ENCODE peak calls at places on chromosomes 11 and 22, in eight cellular contexts. N is heart left ventricle; S is PC-3; F is aorta; U is natural killer cell treated with Interleukin-12 subunit alpha and Interleukin-12 subunit beta and Interleukin-15 and Interleukin-18, amount 100 ng/mL, for 72 hours; X is stimulated activated naive CD8-positive, alpha-beta T cell treated with anti-CD3 and anti-CD28 coated beads, Interleukin-15, amount 100 ng/mL, for 72 hours; Q is upper lobe of right lung; B is gastroesophageal sphincter. V is an unnamed sample.

GRCh38 chr11:57316017-57316416 is 8.7 kb downstream of the TNKS1BP1 start:
- ATAC-seq in N (no peak), F (no peak), X (no peak), U (no peak), B (no peak), Q (no peak), S (no peak), V (no peak)

GRCh38 chr11:65797711-65798110 is 10.8 kb downstream of the OVOL1 start:
- ATAC-seq in N (no peak), S (no peak), U (no peak), X (no peak), Q (no peak), F (no peak), B (no peak), V (no peak)

GRCh38 chr11:46987183-46987582 is 50.6 kb downstream of the CSTPP1 start:
- ATAC-seq in B (no peak), Q (no peak), N (no peak), U (no peak), F (no peak), X (no peak), S (no peak), V (no peak)

GRCh38 chr11:85680897-85681296 is 5.1 kb downstream of the CCDC89 start:
- ATAC-seq in Q (no peak), X (peak; percentile 45), B (no peak), N (no peak), U (peak; percentile 79), S (no peak), F (no peak), V (no peak)

GRCh38 chr11:64774144-64774543 is 4.2 kb downstream of the SF1 start:
- ATAC-seq in N (no peak), Q (no peak), S (no peak), U (no peak), F (no peak), B (no peak), X (no peak), V (no peak)

GRCh38 chr22:36017661-36018091 is 10.9 kb downstream of the RBFOX2 start:
- ATAC-seq in U (no peak), X (no peak), Q (no peak), S (no peak), F (no peak), B (no peak), N (no peak), V (peak; percentile 94)

GRCh38 chr11:122755409-122755808 is 82.9 kb upstream of the CRTAM start:
- ATAC-seq in X (no peak), Q (peak; percentile 66), U (no peak), S (no peak), F (no peak), B (no peak), N (peak; percentile 38), V (no peak)

GRCh38 chr22:37059876-37060449 is 8.4 kb downstream of the KCTD17 start:
- ATAC-seq in X (peak; percentile 31), S (no peak), B (no peak), N (no peak), F (no peak), U (no peak), Q (no peak), V (no peak)

GRCh38 chr11:96361778-96362177 is 18.8 kb upstream of the MAML2 start:
- ATAC-seq in B (no peak), F (no peak), N (no peak), U (no peak), Q (no peak), X (no peak), S (no peak), V (no peak)

GRCh38 chr11:70641366-70641765 is 243.0 kb downstream of the CTTN start:
- ATAC-seq in Q (no peak), X (no peak), N (no peak), F (no peak), B (no peak), S (no peak), U (no peak), V (no peak)

GRCh38 chr11:34789196-34789834 is 126.9 kb downstream of the APIP start:
- ATAC-seq in X (no peak), N (no peak), F (no peak), S (no peak), U (no peak), Q (no peak), B (no peak), V (no peak)

GRCh38 chr11:68071281-68072048 is 32.6 kb downstream of the TCIRG1 start:
- ATAC-seq in B (no peak), X (no peak), F (no peak), S (no peak), Q (peak; percentile 51), N (no peak), U (no peak), V (peak; percentile 59)

GRCh38 chr22:22167791-22168189 is 76.8 kb upstream of the VPREB1 start:
- ATAC-seq in F (no peak), B (no peak), X (no peak), N (no peak), Q (no peak), S (no peak), U (no peak), V (peak; percentile 98)

GRCh38 chr11:47724041-47724729 is 9.0 kb upstream of the AGBL2 start:
- ATAC-seq in F (peak; percentile 77), B (peak; percentile 68), N (peak; percentile 39), U (peak; percentile 73), Q (peak; percentile 79), X (no peak), S (no peak), V (no peak)

GRCh38 chr11:1082346-1082727 is 7.7 kb downstream of the MUC2 start:
- ATAC-seq in U (peak; percentile 41), S (no peak), X (no peak), B (no peak), F (peak; percentile 17), Q (no peak), N (no peak), V (no peak)

GRCh38 chr11:75531325-75531724 is 5.6 kb upstream of the GDPD5 start:
- ATAC-seq in S (no peak), X (peak; percentile 10), F (no peak), U (no peak), Q (no peak), B (peak; percentile 4), N (no peak), V (no peak)

GRCh38 chr22:20010307-20011122 is 6.1 kb downstream of the ARVCF start:
- ATAC-seq in B (no peak), F (no peak), Q (no peak), X (no peak), S (no peak), U (no peak), N (no peak), V (no peak)

GRCh38 chr11:11973866-11974265 is 34.6 kb downstream of the DKK3 start:
- ATAC-seq in X (no peak), F (no peak), S (no peak), N (no peak), Q (no peak), B (no peak), U (no peak), V (no peak)

GRCh38 chr22:17418890-17419324 is 49.6 kb downstream of the CECR2 start:
- ATAC-seq in Q (no peak), X (no peak), S (no peak), F (peak; percentile 29), B (no peak), N (peak; percentile 28), U (peak; percentile 11), V (peak; percentile 45)

GRCh38 chr22:48644108-48644507 is 1183.6 kb downstream of the BRD1 start:
- ATAC-seq in X (peak; percentile 52), B (no peak), F (no peak), S (no peak), U (no peak), N (no peak), Q (no peak), V (no peak)

V was measured in stimulated activated memory B cell treated with anti-CD40 and anti-IgM and Interleukin-4, amounts not matched to agents 10 μg/mL and 1 μg/mL and 100 μg/mL, for 72 hours.